ENCODE peak calls at places on chromosomes 12 and 14, in six cellular contexts. A is A549, N is right atrium auricular region, C is glutamatergic neuron, H is progenitor cell of endocrine pancreas, R is AG09309. O is an unnamed sample.

GRCh38 chr14:73238262-73238852 is 1.1 kb downstream of the PAPLN start:
- DNase-seq in N (no peak), A (peak), C (no peak), H (no peak), R (no peak), O (no peak)

GRCh38 chr12:94280063-94280462 is 131.7 kb downstream of the PLXNC1 start:
- DNase-seq in A (no peak), C (no peak), N (no peak), H (no peak), R (no peak), O (no peak)

GRCh38 chr14:102693006-102693755 is 84.1 kb upstream of the TRAF3 start:
- DNase-seq in N (no peak), R (no peak), H (no peak), C (no peak), A (no peak), O (no peak)

GRCh38 chr12:123391546-123392343 is 7.8 kb downstream of the KMT5A start:
- DNase-seq in A (no peak), R (no peak), N (no peak), H (no peak), C (no peak), O (no peak)

GRCh38 chr12:72368719-72369505 is 96.7 kb downstream of the TRHDE start:
- DNase-seq in A (no peak), C (no peak), R (no peak), H (no peak), N (no peak), O (no peak)

GRCh38 chr12:106892075-106892474 is 63.6 kb upstream of the TMEM263 start:
- DNase-seq in R (no peak), C (no peak), A (no peak), H (no peak), N (no peak), O (no peak)

GRCh38 chr12:65867428-65867827 is 43.1 kb downstream of the HMGA2 start:
- DNase-seq in C (no peak), N (no peak), R (peak), H (no peak), A (no peak), O (no peak)

GRCh38 chr12:6523708-6524107 is 10.6 kb upstream of the GAPDH start:
- DNase-seq in N (no peak), R (no peak), A (no peak), C (no peak), H (no peak), O (no peak)

GRCh38 chr12:28568709-28569108 is 378.5 kb downstream of the CCDC91 start:
- DNase-seq in N (no peak), H (no peak), C (no peak), A (no peak), R (no peak), O (no peak)

GRCh38 chr14:73503648-73504047 is 12.9 kb downstream of the RIOX1 start:
- DNase-seq in A (no peak), R (peak), H (no peak), C (no peak), N (no peak), O (no peak)

GRCh38 chr14:102803139-102803538 is 25.9 kb downstream of the TRAF3 start:
- DNase-seq in A (no peak), H (no peak), R (no peak), N (no peak), C (no peak), O (no peak)

GRCh38 chr14:71467419-71467818 is 464.8 kb upstream of the RGS6 start:
- DNase-seq in C (no peak), R (peak), N (no peak), A (no peak), H (no peak), O (no peak)

GRCh38 chr14:32331227-32331597 is 2.1 kb downstream of the AKAP6 start:
- DNase-seq in H (no peak), A (no peak), C (no peak), N (no peak), R (no peak), O (no peak)

GRCh38 chr14:32933943-32934890 is 4.5 kb upstream of the NPAS3 start:
- DNase-seq in N (no peak), C (peak), A (no peak), H (peak), R (no peak), O (peak)

GRCh38 chr14:38623661-38624060 is 367.8 kb upstream of the CLEC14A start:
- DNase-seq in R (peak), N (no peak), C (no peak), A (no peak), H (no peak), O (no peak)

GRCh38 chr12:91566328-91567099 is 383.9 kb upstream of the DCN start:
- DNase-seq in A (no peak), R (no peak), H (no peak), C (no peak), N (no peak), O (no peak)

GRCh38 chr14:61607570-61608244 is 87.6 kb upstream of the HIF1A start:
- DNase-seq in H (no peak), C (peak), N (no peak), A (no peak), R (no peak), O (peak)

GRCh38 chr12:75754698-75755097 is 243.3 kb upstream of the KRR1 start:
- DNase-seq in N (no peak), H (no peak), A (no peak), R (no peak), C (no peak), O (no peak)

GRCh38 chr12:63078911-63079310 is 72.1 kb downstream of the AVPR1A start:
- DNase-seq in R (no peak), H (no peak), A (no peak), N (no peak), C (no peak), O (no peak)

GRCh38 chr14:68598621-68599447 is 194.0 kb downstream of the ZFP36L1 start:
- DNase-seq in N (peak), R (peak), A (peak), C (no peak), H (no peak), O (peak)

GRCh38 chr12:96302706-96303310 is 97.4 kb downstream of the CDK17 start:
- DNase-seq in H (no peak), A (no peak), N (no peak), R (no peak), C (no peak), O (no peak)

GRCh38 chr12:22993639-22994038 is 368.7 kb downstream of the ETNK1 start:
- DNase-seq in A (no peak), R (no peak), C (no peak), N (no peak), H (no peak), O (no peak)

GRCh38 chr12:128864516-128865186 is 11.4 kb downstream of the GLT1D1 start:
- DNase-seq in A (no peak), N (no peak), C (no peak), H (no peak), R (no peak), O (no peak)

GRCh38 chr14:74950795-74951442 is 4.5 kb downstream of the PGF start:
- DNase-seq in A (no peak), C (no peak), R (no peak), H (no peak), N (no peak), O (no peak)

GRCh38 chr14:71324767-71325272 is 417.6 kb downstream of the PCNX1 start:
- DNase-seq in N (no peak), H (no peak), A (no peak), C (no peak), R (no peak), O (peak)

DNA sequence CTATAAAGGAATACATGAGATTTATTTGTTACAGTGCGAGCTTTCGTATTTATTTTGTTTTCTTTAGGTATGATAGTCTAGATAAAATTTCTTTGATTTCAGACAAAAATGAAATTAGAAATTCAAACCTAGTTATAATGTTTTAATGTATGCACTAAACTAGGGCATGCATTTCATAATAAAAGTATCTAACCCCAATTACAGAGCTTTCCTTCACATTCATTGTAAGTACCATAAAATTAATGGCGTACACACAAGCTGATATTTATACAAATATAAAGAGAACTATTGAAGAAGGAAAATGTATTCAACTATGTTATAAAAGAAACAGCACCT is 120.2 kb downstream of the GXYLT1 start:
- DNase-seq in A (no peak), N (no peak), H (no peak), C (no peak), R (no peak), O (no peak)
- TF ChIP-seq CTCF in A (no peak), N (no peak), H (no peak), C (peak), R (no peak), O (no peak)

DNA sequence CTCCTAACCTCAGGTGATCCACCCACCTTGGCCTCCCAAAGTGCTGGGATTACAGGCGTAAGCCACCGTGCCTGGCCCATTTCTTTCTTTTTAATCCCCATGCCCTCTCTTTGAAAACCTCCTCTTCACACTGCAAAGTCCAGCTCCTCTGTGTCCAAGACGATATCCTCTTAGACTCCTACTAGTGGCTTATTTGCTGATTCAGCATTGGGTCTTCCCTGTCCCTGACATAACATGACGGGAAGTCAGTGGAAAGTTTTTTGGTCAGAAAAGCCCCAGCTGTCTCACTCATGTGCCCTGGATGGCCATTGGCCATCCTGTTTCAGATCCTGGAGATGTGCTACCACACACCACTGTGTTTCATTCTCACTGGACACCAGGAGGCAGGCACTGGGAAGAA is 102.6 kb upstream of the MED13L start:
- DNase-seq in C (no peak), A (no peak), R (no peak), N (no peak), H (no peak), O (no peak)
- TF ChIP-seq CTCF in C (no peak), A (no peak), R (no peak), N (no peak), H (no peak), O (no peak)

GRCh38 chr14:76987956-76988520 is 40.5 kb downstream of the IRF2BPL start:
- DNase-seq in N (no peak), C (no peak), A (no peak), H (no peak), R (no peak), O (no peak)

GRCh38 chr14:76986261-76986565 is 42.3 kb downstream of the IRF2BPL start:
- DNase-seq in N (no peak), R (no peak), A (no peak), H (no peak), C (no peak), O (no peak)

GRCh38 chr14:76985021-76985420 is 43.5 kb downstream of the IRF2BPL start:
- DNase-seq in C (no peak), H (no peak), N (no peak), A (no peak), R (no peak), O (no peak)

GRCh38 chr14:76984297-76984696 is 44.2 kb downstream of the IRF2BPL start:
- DNase-seq in C (peak), A (no peak), R (no peak), N (no peak), H (no peak), O (no peak)

DNA sequence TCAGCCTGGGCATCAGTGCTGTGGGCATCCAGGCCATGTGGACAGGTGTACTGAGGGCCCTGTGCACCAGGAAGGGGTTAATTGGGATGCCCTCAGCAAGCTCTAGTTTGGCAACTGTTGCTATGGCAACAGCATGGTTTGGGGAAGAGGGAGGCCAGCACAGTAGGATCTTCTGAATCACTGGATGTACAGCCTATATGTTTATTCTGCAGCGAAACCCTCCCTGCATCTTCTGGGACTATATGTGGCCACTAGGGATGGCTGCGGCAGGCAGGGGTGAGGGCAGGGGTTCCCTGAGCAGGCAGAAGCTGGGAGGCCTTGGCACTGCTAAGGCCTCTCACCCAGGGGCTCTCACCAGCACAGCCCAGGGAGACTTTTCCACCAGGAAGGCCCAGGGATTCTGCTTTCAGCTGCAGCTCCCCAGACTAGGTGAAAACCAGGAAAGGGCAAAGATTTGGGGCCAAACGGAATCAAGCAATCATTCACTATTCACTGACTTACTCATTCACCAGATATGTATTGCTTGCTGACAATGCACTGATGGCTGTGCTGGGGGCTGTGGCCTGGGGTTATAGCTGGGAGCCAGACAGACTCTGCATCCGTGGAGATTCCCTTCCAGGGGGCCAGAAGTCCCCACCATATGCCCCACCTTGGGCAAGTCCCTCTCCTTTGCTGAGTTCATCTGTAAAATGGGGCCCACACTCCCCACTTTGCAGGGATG is 42.8 kb downstream of the IRF2BPL start:
- DNase-seq in N (no peak), C (no peak), A (peak), R (no peak), H (no peak), O (no peak)
- TF ChIP-seq CTCF in N (no peak), C (no peak), A (no peak), R (no peak), H (no peak), O (no peak)

GRCh38 chr12:110262442-110263388 is 18.3 kb upstream of the ATP2A2 start:
- DNase-seq in C (no peak), H (no peak), A (no peak), R (no peak), N (no peak), O (no peak)
- TF ChIP-seq CTCF in C (no peak), H (no peak), A (no peak), R (no peak), N (no peak), O (no peak)